ENCODE peak calls at places on chromosome 6, in eight cellular contexts. S, Y, J, G, W, F, R and N are unnamed samples. For H3K4me1, the result is how much of the 10 kb centered on the place peaks cover.

GRCh38 chr6:90294614-90294988 is 2.0 kb downstream of the BACH2 start:
- DNase-seq in Y (peak), J (no peak), F (no peak), G (no peak), S (no peak), W (no peak), R (no peak), N (no peak)

GRCh38 chr6:90468080-90468479 is 118.8 kb downstream of the MAP3K7 start:
- DNase-seq in J (no peak), R (no peak), W (no peak), Y (no peak), F (peak), G (no peak), S (no peak), N (no peak)

GRCh38 chr6:24513602-24514001 is 18.8 kb downstream of the ALDH5A1 start:
- DNase-seq in J (no peak), G (no peak), Y (no peak), S (no peak), W (no peak), R (no peak), F (no peak), N (no peak)

GRCh38 chr6:169589699-169590257 is 112.1 kb downstream of the WDR27 start:
- DNase-seq in S (no peak), F (no peak), Y (no peak), G (no peak), J (no peak), W (no peak), R (no peak), N (no peak)

GRCh38 chr6:43811101-43812099 is 41.4 kb downstream of the VEGFA start:
- DNase-seq in W (no peak), S (no peak), F (peak), R (no peak), G (no peak), J (no peak), Y (no peak), N (no peak)

GRCh38 chr6:81067057-81067456 is 685.4 kb downstream of the TENT5A start:
- DNase-seq in J (no peak), F (no peak), G (no peak), R (no peak), Y (no peak), S (no peak), W (no peak), N (no peak)

GRCh38 chr6:20313086-20313485 is 88.6 kb upstream of the E2F3 start:
- DNase-seq in R (no peak), Y (no peak), J (no peak), F (no peak), W (no peak), S (no peak), G (no peak), N (no peak)

GRCh38 chr6:156395276-156395675 is 381.9 kb upstream of the ARID1B start:
- DNase-seq in R (no peak), Y (no peak), S (no peak), W (no peak), F (no peak), G (no peak), J (no peak), N (no peak)

GRCh38 chr6:93079061-93079460 is 340.3 kb downstream of the EPHA7 start:
- DNase-seq in Y (no peak), G (no peak), W (no peak), R (no peak), J (no peak), F (no peak), S (no peak), N (no peak)

GRCh38 chr6:136289579-136290405 is at the start of gene BCLAF1:
- DNase-seq in G (peak), J (peak), F (peak), S (peak), Y (peak), R (peak), W (peak), N (peak)

GRCh38 chr6:46306429-46306828 is 135.6 kb upstream of the ENPP5 start:
- DNase-seq in W (no peak), R (no peak), Y (no peak), G (no peak), S (no peak), F (no peak), J (no peak), N (no peak)

GRCh38 chr6:114747995-114748625 is 405.3 kb upstream of the HS3ST5 start:
- DNase-seq in G (peak), F (peak), W (peak), R (no peak), S (peak), Y (no peak), J (no peak), N (peak)

GRCh38 chr6:106089981-106090380 is 3.8 kb downstream of the PRDM1 start:
- DNase-seq in Y (no peak), F (peak), S (no peak), W (no peak), G (no peak), R (no peak), J (no peak), N (no peak)

GRCh38 chr6:106094261-106094963 is 8.3 kb downstream of the PRDM1 start:
- DNase-seq in R (no peak), G (no peak), W (no peak), F (no peak), J (no peak), S (no peak), Y (no peak), N (no peak)

GRCh38 chr6:106094964-106095335 is 8.8 kb downstream of the PRDM1 start:
- DNase-seq in R (no peak), S (no peak), G (no peak), J (no peak), Y (no peak), W (no peak), F (no peak), N (no peak)

GRCh38 chr6:106087548-106088325 is 1.6 kb downstream of the PRDM1 start:
- DNase-seq in R (peak), J (no peak), W (peak), S (peak), Y (no peak), G (no peak), F (peak), N (no peak)

DNA sequence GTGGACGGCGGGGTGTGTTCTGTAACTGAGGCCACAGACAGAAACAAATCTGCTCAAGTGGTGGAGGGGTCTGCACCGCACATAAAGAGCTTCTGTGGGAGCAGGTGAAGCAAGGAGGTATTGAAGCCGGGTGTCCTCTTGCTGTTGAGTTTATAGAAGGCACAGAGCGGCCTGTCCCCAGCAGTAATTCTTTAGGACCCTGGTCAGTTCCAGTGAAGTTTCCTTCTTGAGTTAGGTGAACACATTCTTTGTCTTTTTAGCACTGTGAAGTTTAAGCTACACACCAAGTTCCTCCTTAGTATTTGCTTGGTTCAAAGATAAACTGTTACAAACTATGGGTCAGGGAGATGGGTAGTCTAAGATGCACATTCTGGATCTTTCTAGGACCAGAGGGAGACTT is 6.1 kb downstream of the PRDM1 start:
- DNase-seq in Y (no peak), R (no peak), W (no peak), F (no peak), G (no peak), S (no peak), J (no peak), N (no peak)
- H3K4me1 ChIP-seq in Y (under half), R (under half), W (under half), F (under half), G (under half), S (under half), J (under half), N (under half)

DNA sequence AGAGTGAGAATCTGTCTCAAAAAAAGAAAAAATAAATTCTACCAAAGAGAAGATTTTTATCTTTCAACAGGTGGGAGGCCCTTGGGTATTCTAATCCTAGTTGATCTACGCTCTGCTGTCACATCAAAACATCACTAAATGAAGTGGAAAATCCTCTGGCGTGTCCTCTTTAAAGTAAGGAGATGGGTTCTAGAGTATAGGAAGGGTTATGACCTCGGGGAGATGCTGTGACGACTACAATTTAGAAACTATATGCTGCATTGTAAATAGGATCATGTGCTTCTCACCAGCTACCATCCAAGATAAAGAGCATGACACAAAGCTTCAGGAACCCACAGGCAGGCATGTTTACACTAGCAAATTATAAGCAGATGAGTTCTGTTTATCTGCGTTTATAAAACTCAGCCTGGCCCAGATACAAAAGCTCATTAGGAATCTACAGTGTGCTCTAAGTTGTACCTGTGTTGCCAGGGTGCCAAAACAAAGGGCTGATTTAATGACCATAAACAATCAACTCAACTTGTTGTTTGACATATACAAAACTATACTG is 197.1 kb upstream of the PLN start:
- DNase-seq in R (no peak), F (peak), Y (no peak), G (no peak), W (no peak), S (no peak), J (no peak), N (no peak)
- H3K27ac ChIP-seq in R (no peak), F (peak), Y (no peak), G (no peak), W (no peak), S (no peak), J (no peak), N (no peak)

DNA sequence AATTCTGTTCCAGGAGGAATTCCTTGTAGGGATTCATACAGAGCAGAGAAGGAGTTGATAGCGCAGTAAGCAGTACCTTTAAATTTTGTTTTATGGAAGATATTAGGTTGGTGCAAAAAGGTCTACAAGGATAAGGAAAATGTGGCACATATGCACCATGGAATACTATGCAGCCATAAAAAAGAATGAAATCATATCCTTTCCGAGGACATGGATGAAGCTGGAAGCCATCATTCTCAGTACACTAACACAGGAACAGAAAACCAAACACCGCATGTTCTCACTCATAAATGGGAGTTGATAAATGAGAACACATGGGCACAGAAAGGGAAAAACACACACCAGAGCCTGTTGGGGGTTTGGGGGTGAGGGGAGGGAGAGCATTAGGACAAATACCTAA is 37.4 kb upstream of the TXLNB start:
- DNase-seq in Y (no peak), R (no peak), S (no peak), W (no peak), J (no peak), F (no peak), G (no peak), N (no peak)
- H3K4me1 ChIP-seq in Y (under half), R (under half), S (under half), W (under half), J (under half), F (under half), G (under half), N (under half)

GRCh38 chr6:42571611-42572342 is 7.9 kb downstream of the UBR2 start:
- DNase-seq in J (no peak), F (no peak), G (no peak), W (no peak), Y (no peak), R (no peak), S (no peak), N (no peak)
- H3K27ac ChIP-seq in J (no peak), F (no peak), G (no peak), W (no peak), Y (no peak), R (peak), S (no peak), N (no peak)

DNA sequence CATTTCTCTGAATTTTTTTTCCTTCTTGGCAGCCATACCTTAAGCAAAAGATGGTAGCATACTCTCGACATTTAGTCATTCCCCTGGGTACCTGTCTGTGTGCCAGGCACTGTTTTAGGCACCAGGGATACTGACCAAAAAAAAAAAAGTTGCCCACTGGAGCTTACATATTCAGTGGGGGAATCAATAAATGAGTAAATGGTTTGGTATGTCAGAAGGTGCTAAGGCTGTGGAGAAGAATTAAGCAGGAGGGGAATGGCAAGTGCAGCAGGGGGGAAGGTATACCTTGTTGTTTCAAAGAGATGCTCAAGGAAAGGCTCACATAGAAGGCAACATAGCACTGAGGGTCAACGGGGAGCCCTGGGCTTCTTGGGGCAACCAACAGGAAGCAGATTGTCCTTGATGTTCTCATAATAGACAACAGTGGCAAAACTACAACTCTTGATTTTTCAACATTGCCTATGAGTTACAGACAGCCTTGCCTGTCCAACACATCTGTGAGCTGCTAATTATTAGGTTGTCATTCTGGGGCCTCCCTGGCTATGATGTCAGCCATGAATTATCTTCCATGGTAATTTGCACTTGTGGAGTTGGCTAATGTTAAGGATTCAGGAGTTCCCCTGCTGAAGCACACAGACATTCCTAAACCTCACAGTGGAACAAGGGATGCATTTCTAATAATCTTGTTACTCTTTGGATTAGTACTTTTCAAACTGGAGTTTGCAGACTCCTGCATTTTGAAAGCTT is 19.6 kb downstream of the NT5E start:
- DNase-seq in S (no peak), J (no peak), W (no peak), F (no peak), G (no peak), Y (no peak), R (no peak), N (no peak)
- H3K4me1 ChIP-seq in S (half or more), J (under half), W (under half), F (under half), G (under half), Y (under half), R (under half), N (under half)

DNA sequence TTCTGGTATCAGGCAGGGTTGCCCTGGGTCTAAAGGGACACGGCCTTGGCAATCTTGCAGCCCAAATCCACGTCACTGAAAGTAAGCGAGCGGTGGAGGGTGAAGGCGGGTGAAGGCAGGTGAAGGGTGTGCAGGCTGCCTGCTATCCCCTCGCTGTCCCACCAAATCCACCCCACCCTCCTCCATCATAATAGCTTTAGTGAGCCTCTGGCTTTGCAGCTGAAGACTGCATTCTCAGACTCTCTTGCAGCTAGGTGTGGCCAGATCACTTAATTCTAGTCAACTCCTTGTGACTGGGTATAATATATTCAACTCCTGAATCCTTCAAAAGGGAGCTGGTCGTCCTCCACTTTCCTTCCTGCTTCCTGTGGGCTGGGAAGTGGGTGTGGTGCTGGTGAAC is 126.7 kb upstream of the TRAF3IP2 start:
- DNase-seq in W (no peak), Y (no peak), G (no peak), R (no peak), F (no peak), J (no peak), S (no peak), N (no peak)
- H3K27ac ChIP-seq in W (no peak), Y (no peak), G (no peak), R (no peak), F (no peak), J (no peak), S (no peak), N (no peak)

DNA sequence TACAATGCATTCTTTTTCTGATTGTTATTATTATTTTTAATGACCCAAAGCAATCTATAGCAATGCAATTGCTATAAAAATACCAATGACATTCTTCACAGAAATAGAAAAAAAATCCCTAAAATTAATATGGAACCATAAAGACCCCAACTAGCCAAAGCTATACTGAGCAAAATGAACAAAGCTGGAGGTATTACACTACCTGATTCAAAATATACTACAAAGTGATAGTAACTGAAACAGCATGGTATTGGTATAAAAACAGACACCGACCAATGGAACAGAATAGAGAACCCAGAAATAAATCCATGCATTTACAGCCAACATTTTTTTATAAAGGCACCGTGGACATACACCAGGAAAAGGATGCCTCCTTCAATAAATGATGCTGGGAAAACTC is 60.5 kb upstream of the EEF1A1 start:
- DNase-seq in J (no peak), F (no peak), W (no peak), R (no peak), Y (no peak), S (no peak), G (no peak), N (no peak)
- H3K4me1 ChIP-seq in J (under half), F (under half), W (under half), R (under half), Y (under half), S (half or more), G (under half), N (under half)

GRCh38 chr6:50925548-50925947 is 106.9 kb downstream of the TFAP2B start:
- DNase-seq in Y (no peak), S (no peak), J (no peak), G (no peak), F (no peak), W (no peak), R (no peak), N (no peak)
- H3K27ac ChIP-seq in Y (no peak), S (no peak), J (no peak), G (no peak), F (no peak), W (no peak), R (no peak), N (no peak)

GRCh38 chr6:33452496-33452895 is 1.9 kb upstream of the ZBTB9 start:
- DNase-seq in W (no peak), F (no peak), J (no peak), R (no peak), G (no peak), Y (no peak), S (no peak), N (no peak)
- H3K4me1 ChIP-seq in W (under half), F (under half), J (under half), R (under half), G (under half), Y (under half), S (under half), N (under half)

DNA sequence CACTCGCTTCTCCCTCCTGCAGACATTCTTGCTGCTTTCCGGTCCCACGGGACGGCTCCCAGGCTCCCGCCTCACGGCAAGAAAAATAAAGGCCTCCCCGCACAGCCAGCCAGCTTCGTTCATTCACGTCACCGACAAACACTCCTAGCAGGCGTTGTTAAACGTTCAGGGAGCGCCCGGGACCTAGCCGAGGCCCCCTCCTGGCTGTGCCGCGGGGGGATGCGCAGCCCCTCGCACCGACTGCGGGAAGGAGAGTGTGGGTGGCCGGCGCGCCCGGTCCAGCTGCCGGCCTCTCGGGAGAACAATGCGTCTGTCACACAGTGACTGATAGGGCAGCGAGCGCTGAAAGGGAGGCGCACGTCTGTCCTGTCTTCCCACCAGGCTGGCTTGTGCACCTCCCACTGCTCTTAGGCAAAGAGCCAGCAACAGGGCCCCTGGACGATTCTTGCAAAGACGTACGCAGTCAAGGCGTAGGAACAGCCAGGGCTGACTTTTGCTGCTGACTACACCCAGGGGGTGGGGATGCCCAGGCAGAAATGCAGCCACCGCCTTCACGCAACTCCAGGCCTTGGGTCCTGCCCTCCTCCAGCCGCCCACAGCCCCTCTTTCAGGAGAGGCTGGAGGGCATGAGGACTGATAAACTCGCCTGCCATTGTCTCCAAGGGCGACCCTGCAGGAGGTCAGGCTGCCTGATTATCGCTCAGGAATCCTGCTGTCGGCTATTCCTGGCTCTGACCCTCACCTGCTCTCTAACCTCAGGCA is 61.8 kb upstream of the HDDC2 start:
- DNase-seq in R (peak), G (no peak), S (peak), W (peak), J (peak), Y (peak), F (peak), N (peak)
- H3K27ac ChIP-seq in R (peak), G (no peak), S (peak), W (peak), J (peak), Y (no peak), F (no peak), N (peak)